ENCODE peak calls at places on chromosomes 4 and X, in four cellular contexts. O is AG04450, T is Caco-2, X is GM13977. Z is an unnamed sample.

GRCh38 chrX:120769576-120770341 is 105.9 kb downstream of the CT47B1 start:
- DNase-seq in O (no peak), T (no peak), X (peak; percentile 32), Z (peak; percentile 27)

GRCh38 chrX:1784773-1785172 is 169.9 kb downstream of the ASMT start:
- DNase-seq in O (no peak), T (no peak), X (no peak), Z (no peak)

GRCh38 chr4:112060212-112060611 is 85.0 kb upstream of the FAM241A start:
- DNase-seq in O (no peak), T (peak; percentile 13), X (no peak), Z (peak; percentile 32)

GRCh38 chrX:69093960-69094935 is 71.0 kb downstream of the PJA1 start:
- DNase-seq in O (no peak), T (peak; percentile 54), X (peak; percentile 77), Z (peak; percentile 66)

GRCh38 chr4:158209825-158210807 is at the start of gene TMEM144:
- DNase-seq in O (peak; percentile 52), T (peak; percentile 92), X (peak; percentile 40), Z (peak; percentile 55)

GRCh38 chrX:139738581-139738980 is 30.6 kb upstream of the MCF2 start:
- DNase-seq in O (no peak), T (no peak), X (no peak), Z (no peak)

GRCh38 chrX:50697691-50698090 is 116.3 kb downstream of the SHROOM4 start:
- DNase-seq in O (peak; percentile 43), T (no peak), X (no peak), Z (no peak)

GRCh38 chr4:98359646-98360045 is 98.5 kb downstream of the RAP1GDS1 start:
- DNase-seq in O (no peak), T (no peak), X (no peak), Z (no peak)

GRCh38 chrX:136067946-136068345 is 79.4 kb upstream of the FHL1 start:
- DNase-seq in O (no peak), T (no peak), X (no peak), Z (no peak)

GRCh38 chr4:150050566-150050965 is 27.7 kb upstream of the DCLK2 start:
- DNase-seq in O (no peak), T (no peak), X (no peak), Z (no peak)

GRCh38 chr4:169311643-169312365 is 41.0 kb upstream of the SH3RF1 start:
- DNase-seq in O (no peak), T (peak; percentile 69), X (peak; percentile 56), Z (peak; percentile 58)

GRCh38 chrX:118761950-118762725 is 34.7 kb downstream of the IL13RA1 start:
- DNase-seq in O (no peak), T (no peak), X (no peak), Z (no peak)

GRCh38 chr4:112213091-112213490 is 18.5 kb upstream of the AP1AR start:
- DNase-seq in O (no peak), T (no peak), X (no peak), Z (no peak)

GRCh38 chrX:14497184-14497666 is 32.1 kb upstream of the GLRA2 start:
- DNase-seq in O (no peak), T (no peak), X (peak; percentile 8), Z (peak; percentile 3)

GRCh38 chr4:95637047-95637600 is 88.4 kb upstream of the UNC5C start:
- DNase-seq in O (no peak), T (peak; percentile 6), X (no peak), Z (no peak)

GRCh38 chrX:153900806-153901752 is 3.4 kb upstream of the AVPR2 start:
- DNase-seq in O (peak; percentile 60), T (peak; percentile 25), X (peak; percentile 87), Z (peak; percentile 88)

GRCh38 chrX:148135738-148136137 is 154.6 kb downstream of the FMR1NB start:
- DNase-seq in O (no peak), T (no peak), X (no peak), Z (no peak)

GRCh38 chr4:25702848-25703247 is 47.2 kb downstream of the SLC34A2 start:
- DNase-seq in O (no peak), T (no peak), X (no peak), Z (no peak)

GRCh38 chr4:24736066-24736465 is 59.3 kb upstream of the SOD3 start:
- DNase-seq in O (no peak), T (no peak), X (no peak), Z (no peak)

GRCh38 chr4:182427530-182427929 is 184.3 kb downstream of the TENM3 start:
- DNase-seq in O (peak; percentile 39), T (no peak), X (no peak), Z (no peak)

GRCh38 chrX:149006235-149006634 is 498.9 kb downstream of the IDS start:
- DNase-seq in O (no peak), T (no peak), X (no peak), Z (no peak)

GRCh38 chrX:140149761-140150160 is 184.4 kb upstream of the CXorf66 start:
- DNase-seq in O (no peak), T (no peak), X (no peak), Z (no peak)

DNA sequence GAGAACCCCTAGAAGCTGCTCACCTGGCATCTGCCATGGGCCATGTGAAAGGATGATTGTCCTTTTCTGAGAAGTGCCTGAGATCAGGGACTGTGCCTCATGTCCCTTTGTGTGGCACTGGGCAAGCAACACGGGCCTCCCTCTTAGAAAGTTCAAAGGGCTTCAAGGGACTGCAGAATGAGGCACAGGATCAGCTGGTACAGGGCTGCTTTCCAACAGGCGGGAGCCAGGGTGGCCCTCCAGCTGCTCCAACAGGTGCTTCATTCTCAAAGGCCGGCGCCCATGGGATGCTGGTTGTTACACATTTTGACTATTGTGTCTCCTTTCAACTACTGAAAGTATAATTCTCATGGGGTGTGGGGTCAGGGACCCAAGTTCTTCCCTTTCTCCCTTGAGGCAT is 114.7 kb downstream of the ENPP6 start:
- DNase-seq in O (no peak), T (no peak), X (no peak), Z (no peak)
- TF ChIP-seq CTCF in O (no peak), T (no peak), X (no peak), Z (no peak)

DNA sequence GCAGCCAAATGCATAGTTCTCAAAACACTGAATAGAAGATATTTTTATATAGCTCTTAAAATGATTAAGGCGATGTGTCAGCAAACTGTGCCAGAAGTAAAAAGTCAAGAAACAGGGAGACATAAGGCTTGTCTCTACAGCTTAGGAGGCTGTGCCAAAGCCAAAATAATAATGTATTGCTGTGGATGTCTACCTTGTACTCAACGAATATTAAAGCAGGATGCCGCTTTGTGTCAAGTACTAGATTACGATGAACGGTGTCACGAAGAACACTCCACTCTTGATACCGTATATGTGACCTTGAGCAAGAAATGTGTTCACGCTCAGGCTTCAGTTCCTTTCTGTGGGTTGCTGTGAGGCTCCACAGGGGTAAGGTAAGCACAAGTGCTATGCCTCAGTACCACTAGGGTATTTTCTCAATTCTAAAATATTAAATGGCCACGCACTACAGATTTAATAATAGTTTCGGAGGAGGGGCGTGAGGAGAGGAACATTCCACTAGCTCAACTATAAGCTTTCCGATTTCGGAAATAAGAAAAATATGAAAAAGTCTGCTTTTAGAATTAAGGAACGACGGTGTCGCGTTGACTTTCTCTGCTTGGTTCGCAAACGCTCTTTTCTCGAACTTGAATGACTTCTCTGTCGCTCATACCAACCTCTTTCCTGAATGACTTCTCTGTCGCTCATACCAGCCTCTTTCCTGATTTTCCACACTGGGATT is 679 bp upstream of the SCOC start:
- DNase-seq in O (no peak), T (peak; percentile 4), X (peak; percentile 53), Z (peak; percentile 59)
- TF ChIP-seq CTCF in O (no peak), T (no peak), X (no peak), Z (no peak)

DNA sequence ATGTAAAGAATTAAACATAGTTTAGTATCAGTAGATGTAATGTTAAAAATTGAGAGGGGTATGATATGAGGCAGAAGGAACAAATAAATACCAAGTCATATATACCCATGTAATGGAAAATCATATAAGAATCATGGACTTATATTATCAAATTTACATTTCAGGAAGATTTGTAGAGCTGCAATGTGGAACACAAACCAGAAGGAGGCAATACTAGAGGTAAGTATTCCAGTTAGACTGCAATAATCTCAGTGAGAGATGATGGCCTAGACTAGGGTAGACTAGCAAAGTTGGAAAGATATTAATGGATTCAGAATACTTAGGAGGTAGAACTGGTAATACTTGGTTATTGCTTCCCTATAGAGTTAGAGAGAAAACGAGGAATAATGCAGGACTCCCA is 603.0 kb upstream of the KLHL4 start:
- DNase-seq in O (no peak), T (no peak), X (no peak), Z (no peak)
- TF ChIP-seq CTCF in O (no peak), T (no peak), X (no peak), Z (no peak)

GRCh38 chr4:121459056-121459455 is 78.2 kb upstream of the QRFPR start:
- DNase-seq in O (no peak), T (no peak), X (no peak), Z (no peak)

GRCh38 chr4:121462660-121463261 is 81.9 kb upstream of the QRFPR start:
- DNase-seq in O (peak; percentile 24), T (peak; percentile 62), X (peak; percentile 15), Z (peak; percentile 23)

DNA sequence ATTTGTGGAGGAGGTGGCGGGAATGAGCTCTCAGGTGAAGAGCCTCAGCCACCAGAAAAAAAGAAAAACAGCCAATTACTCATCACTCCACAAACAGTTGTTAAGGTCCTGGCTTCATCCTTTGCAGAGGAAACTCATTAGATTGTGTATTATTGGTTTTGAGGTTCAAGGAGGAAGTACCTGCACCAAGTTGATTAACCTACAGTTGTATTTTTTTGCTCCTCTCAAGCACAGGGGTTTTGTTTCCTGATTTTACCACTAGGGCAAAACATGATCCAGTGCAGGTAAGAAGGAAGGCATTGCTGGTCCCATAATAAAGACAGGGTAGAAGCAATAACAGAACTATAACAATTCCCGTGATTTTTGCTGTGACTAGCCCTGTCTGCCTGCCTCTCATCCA is 84.0 kb upstream of the QRFPR start:
- DNase-seq in O (no peak), T (no peak), X (no peak), Z (no peak)
- TF ChIP-seq CTCF in O (no peak), T (no peak), X (no peak), Z (no peak)

GRCh38 chr4:189293459-189293858 is 647.2 kb upstream of the FRG1 start:
- DNase-seq in O (no peak), T (no peak), X (no peak), Z (no peak)
- TF ChIP-seq CTCF in O (no peak), T (no peak), X (no peak), Z (no peak)

GRCh38 chr4:86909945-86910344 is 17.7 kb upstream of the C4orf36 start:
- DNase-seq in O (no peak), T (no peak), X (no peak), Z (no peak)

GRCh38 chr4:86910820-86911684 is 18.8 kb upstream of the C4orf36 start:
- DNase-seq in O (no peak), T (no peak), X (no peak), Z (no peak)

GRCh38 chr4:86909540-86909939 is 17.3 kb upstream of the C4orf36 start:
- DNase-seq in O (no peak), T (no peak), X (no peak), Z (no peak)

GRCh38 chr4:86910369-86910768 is 18.1 kb upstream of the C4orf36 start:
- DNase-seq in O (no peak), T (no peak), X (no peak), Z (no peak)
- TF ChIP-seq CTCF in O (no peak), T (no peak), X (no peak), Z (no peak)

GRCh38 chr4:40307627-40308497 is 27.3 kb upstream of the CHRNA9 start:
- DNase-seq in O (no peak), T (no peak), X (no peak), Z (no peak)
- TF ChIP-seq CTCF in O (no peak), T (no peak), X (peak; percentile 36), Z (no peak)

Z was measured in GM13976.